ENCODE peak calls at places on chromosomes 1 and 21, in four cellular contexts. E, Y, D and V are unnamed samples.

GRCh38 chr1:119374208-119374877 is 5.8 kb downstream of the HAO2 start:
- DNase-seq in E (no peak), Y (no peak), D (no peak), V (no peak)

GRCh38 chr1:156295391-156295947 is at the start of gene GLMP:
- DNase-seq in E (peak; percentile 85), Y (peak; percentile 52), D (no peak), V (peak; percentile 40)

GRCh38 chr1:63155437-63155836 is 166.9 kb upstream of the FOXD3 start:
- DNase-seq in E (no peak), Y (no peak), D (no peak), V (no peak)

GRCh38 chr21:37001446-37001845 is 5.1 kb upstream of the RIPPLY3 start:
- DNase-seq in E (no peak), Y (no peak), D (no peak), V (no peak)

GRCh38 chr21:42532466-42533181 is 19.0 kb downstream of the SLC37A1 start:
- DNase-seq in E (no peak), Y (no peak), D (no peak), V (no peak)

GRCh38 chr1:162165528-162165927 is 96.0 kb downstream of the NOS1AP start:
- DNase-seq in E (no peak), Y (no peak), D (no peak), V (no peak)

GRCh38 chr1:240508950-240509349 is 103.0 kb downstream of the GREM2 start:
- DNase-seq in E (no peak), Y (no peak), D (no peak), V (no peak)

GRCh38 chr1:44031051-44031899 is at the start of gene SLC6A9:
- DNase-seq in E (peak; percentile 67), Y (peak; percentile 31), D (no peak), V (peak; percentile 72)

GRCh38 chr21:46326110-46326703 is 2.3 kb downstream of the PCNT start:
- DNase-seq in E (no peak), Y (peak; percentile 32), D (no peak), V (no peak)

GRCh38 chr1:167057297-167057688 is 32.9 kb downstream of the GPA33 start:
- DNase-seq in E (no peak), Y (peak; percentile 39), D (no peak), V (peak; percentile 55)

GRCh38 chr1:173356211-173356762 is 120.8 kb upstream of the PRDX6 start:
- DNase-seq in E (no peak), Y (no peak), D (peak; percentile 21), V (no peak)

GRCh38 chr1:155934933-155935590 is 849 bp upstream of the KHDC4 start:
- DNase-seq in E (no peak), Y (peak; percentile 44), D (no peak), V (no peak)

GRCh38 chr1:167293057-167293456 is 72.4 kb downstream of the POU2F1 start:
- DNase-seq in E (no peak), Y (no peak), D (no peak), V (no peak)

GRCh38 chr1:221279146-221279545 is 399.9 kb downstream of the HLX start:
- DNase-seq in E (no peak), Y (no peak), D (no peak), V (no peak)

GRCh38 chr1:159196543-159196942 is 8.1 kb upstream of the ACKR1 start:
- DNase-seq in E (peak; percentile 18), Y (no peak), D (no peak), V (peak; percentile 41)

GRCh38 chr1:37739222-37739621 is 25.7 kb downstream of the EPHA10 start:
- DNase-seq in E (no peak), Y (peak; percentile 69), D (no peak), V (no peak)

GRCh38 chr1:21308847-21309652 is 18.8 kb upstream of the ECE1 start:
- DNase-seq in E (no peak), Y (no peak), D (no peak), V (no peak)

GRCh38 chr1:245578751-245579150 is 424.0 kb downstream of the KIF26B start:
- DNase-seq in E (no peak), Y (no peak), D (no peak), V (no peak)

GRCh38 chr1:121516279-121516967 is 331.6 kb downstream of the SRGAP2C start:
- DNase-seq in E (no peak), Y (no peak), D (no peak), V (no peak)

GRCh38 chr1:3483801-3484444 is 29.5 kb downstream of the ARHGEF16 start:
- DNase-seq in E (peak; percentile 87), Y (peak; percentile 36), D (no peak), V (peak; percentile 88)

GRCh38 chr1:202133016-202133415 is 10.3 kb downstream of the GPR37L1 start:
- DNase-seq in E (no peak), Y (no peak), D (no peak), V (no peak)

GRCh38 chr21:41762236-41762635 is 4.6 kb downstream of the RIPK4 start:
- DNase-seq in E (no peak), Y (no peak), D (no peak), V (peak; percentile 88)

GRCh38 chr1:59765036-59765730 is 49.6 kb upstream of the HOOK1 start:
- DNase-seq in E (no peak), Y (no peak), D (no peak), V (no peak)

GRCh38 chr1:153434746-153435455 is 18.6 kb downstream of the S100A7A start:
- DNase-seq in E (peak; percentile 55), Y (no peak), D (no peak), V (no peak)

GRCh38 chr21:14866859-14867560 is 197.8 kb downstream of the NRIP1 start:
- DNase-seq in E (no peak), Y (no peak), D (no peak), V (no peak)

GRCh38 chr21:14870841-14871126 is 194.0 kb downstream of the NRIP1 start:
- DNase-seq in E (no peak), Y (no peak), D (no peak), V (no peak)

GRCh38 chr21:14871861-14872260 is 192.9 kb downstream of the NRIP1 start:
- DNase-seq in E (no peak), Y (no peak), D (no peak), V (no peak)

GRCh38 chr21:14874379-14874778 is 190.4 kb downstream of the NRIP1 start:
- DNase-seq in E (no peak), Y (no peak), D (no peak), V (no peak)

GRCh38 chr21:14869984-14870840 is 194.6 kb downstream of the NRIP1 start:
- DNase-seq in E (no peak), Y (no peak), D (no peak), V (no peak)
- TF ChIP-seq NR2C2 in E (no peak), Y (no peak), D (no peak), V (no peak)

GRCh38 chr1:41580520-41581172 is 96.2 kb upstream of the EDN2 start:
- DNase-seq in E (no peak), Y (no peak), D (no peak), V (no peak)
- TF ChIP-seq SP1 in E (no peak), Y (no peak), D (no peak), V (no peak)

DNA sequence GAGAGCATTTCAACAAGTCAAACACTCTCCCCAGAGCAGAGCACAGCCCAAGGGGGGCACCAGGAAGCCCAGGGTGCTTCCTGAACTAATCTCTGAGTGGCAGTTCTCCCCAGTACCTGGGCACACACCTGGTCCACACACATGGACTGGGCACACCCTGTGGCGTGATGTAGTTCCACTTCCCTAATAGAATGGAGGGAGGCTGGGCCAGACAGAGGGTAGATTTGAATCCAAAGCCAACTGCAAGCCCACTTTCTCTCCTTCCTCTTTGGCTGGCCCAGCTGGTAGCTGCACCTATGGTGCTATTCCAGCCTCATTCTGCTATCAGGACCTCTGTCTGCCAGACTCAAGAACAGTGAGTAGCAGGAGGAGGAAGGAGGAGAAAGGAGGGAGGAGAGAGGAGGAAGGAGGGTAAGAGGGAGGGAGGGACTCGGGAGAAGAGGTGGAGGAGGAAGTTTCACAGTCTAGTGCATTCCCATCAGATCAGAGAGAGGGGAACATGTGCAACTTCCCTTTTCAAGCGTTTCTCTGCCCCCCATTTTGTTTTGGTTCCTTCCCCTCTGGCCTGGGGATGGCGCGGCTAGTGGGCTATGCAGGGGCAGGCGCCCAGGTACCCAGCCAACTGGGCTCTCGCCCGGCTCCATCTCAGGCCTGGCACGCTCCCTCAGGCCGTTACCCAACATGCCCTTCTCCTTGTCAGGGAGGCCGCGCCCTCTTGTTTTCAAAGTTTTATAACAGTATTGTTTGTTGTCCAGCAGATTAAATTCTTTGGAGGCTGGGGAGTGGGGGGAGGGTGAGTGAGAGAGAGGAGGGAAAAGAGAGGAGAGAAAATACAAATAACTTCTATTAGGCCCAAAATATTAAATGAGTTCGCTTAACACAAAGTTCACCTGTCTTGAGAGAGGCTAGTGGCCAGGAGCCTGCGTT is 55.8 kb downstream of the CD46 start:
- DNase-seq in E (peak; percentile 41), Y (no peak), D (no peak), V (no peak)
- TF ChIP-seq NR2C2 in E (no peak), Y (no peak), D (no peak), V (no peak)

DNA sequence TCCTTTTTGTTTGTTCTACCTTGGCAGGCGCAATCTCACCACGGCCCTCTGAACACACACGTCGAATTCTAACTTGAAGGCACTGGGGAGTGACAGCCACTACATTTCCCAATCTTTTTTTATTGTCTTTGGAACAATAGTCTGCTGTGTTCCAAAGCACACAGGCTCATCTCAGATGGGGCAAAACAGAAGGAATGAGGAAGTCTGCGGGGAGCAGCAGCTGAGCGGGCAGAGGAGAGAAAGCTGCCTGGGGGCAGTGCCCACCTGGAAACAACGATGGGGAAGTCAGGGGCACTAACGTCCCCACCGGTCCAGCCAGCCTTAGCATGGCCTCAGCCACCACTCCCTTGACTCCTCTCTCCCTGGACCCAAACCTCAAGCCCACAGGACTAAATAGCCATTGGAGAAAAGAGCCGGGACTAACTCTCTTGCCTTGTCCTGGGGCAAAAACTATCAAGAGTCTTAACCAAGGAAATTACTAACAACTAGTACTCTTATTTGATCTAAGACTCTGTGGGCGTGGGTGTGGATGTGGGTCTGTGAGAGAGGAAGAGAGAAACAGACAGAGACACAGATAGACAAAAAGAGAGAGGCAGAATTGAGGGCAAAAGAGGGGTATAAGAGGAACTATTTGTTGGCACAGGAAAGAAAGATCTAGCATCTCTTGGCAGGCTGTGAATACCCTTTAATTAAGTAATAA is 34.2 kb downstream of the SYF2 start:
- DNase-seq in E (no peak), Y (peak; percentile 82), D (no peak), V (no peak)
- TF ChIP-seq SP1 in E (no peak), Y (no peak), D (no peak), V (no peak)

GRCh38 chr1:22376976-22377375 is 74.7 kb upstream of the ZBTB40 start:
- DNase-seq in E (no peak), Y (no peak), D (no peak), V (no peak)
- TF ChIP-seq NR2C2 in E (no peak), Y (no peak), D (no peak), V (no peak)

GRCh38 chr1:57131701-57132394 is 166.0 kb upstream of the C8B start:
- DNase-seq in E (no peak), Y (no peak), D (no peak), V (no peak)
- TF ChIP-seq SP1 in E (no peak), Y (no peak), D (no peak), V (no peak)

GRCh38 chr1:2046953-2047748 is 3.1 kb upstream of the PRKCZ start:
- DNase-seq in E (no peak), Y (peak; percentile 70), D (no peak), V (peak; percentile 57)
- TF ChIP-seq NR2C2 in E (no peak), Y (peak; percentile 86), D (no peak), V (no peak)